ENCODE peak calls at places on chromosomes 12 and 14, in six cellular contexts. N, G, R, F, X and A are unnamed samples.

GRCh38 chr12:105289114-105289904 is 41.2 kb upstream of the C12orf75 start:
- DNase-seq in N (no peak), G (no peak), R (no peak), F (no peak), X (no peak), A (peak; percentile 50)

GRCh38 chr12:53495903-53496751 is 3.1 kb downstream of the MAP3K12 start:
- DNase-seq in N (no peak), G (no peak), R (no peak), F (peak; percentile 88), X (no peak), A (peak; percentile 90)

GRCh38 chr14:103334644-103335603 is 887 bp downstream of the EIF5 start:
- DNase-seq in N (peak; percentile 41), G (peak; percentile 29), R (peak; percentile 72), F (peak; percentile 37), X (peak; percentile 63), A (peak; percentile 24)

GRCh38 chr12:59040651-59041050 is 120.3 kb upstream of the LRIG3 start:
- DNase-seq in N (no peak), G (no peak), R (no peak), F (peak; percentile 33), X (no peak), A (no peak)

GRCh38 chr14:74349757-74350156 is 1.5 kb downstream of the VRTN start:
- DNase-seq in N (no peak), G (no peak), R (no peak), F (no peak), X (no peak), A (no peak)

GRCh38 chr12:12555656-12556055 is 7.0 kb downstream of the DUSP16 start:
- DNase-seq in N (no peak), G (no peak), R (no peak), F (no peak), X (no peak), A (no peak)

GRCh38 chr12:112112423-112113132 is 4.0 kb upstream of the NAA25 start:
- DNase-seq in N (no peak), G (no peak), R (no peak), F (peak; percentile 86), X (no peak), A (no peak)

GRCh38 chr14:57692671-57693070 is 173.2 kb downstream of the SLC35F4 start:
- DNase-seq in N (peak; percentile 26), G (no peak), R (no peak), F (peak; percentile 65), X (no peak), A (peak; percentile 29)

GRCh38 chr14:100030441-100031153 is 34.6 kb upstream of the EVL start:
- DNase-seq in N (no peak), G (no peak), R (no peak), F (peak; percentile 37), X (no peak), A (peak; percentile 56)

GRCh38 chr14:94676495-94677238 is 64.5 kb downstream of the SERPINA3 start:
- DNase-seq in N (no peak), G (no peak), R (no peak), F (no peak), X (no peak), A (no peak)

GRCh38 chr14:102922490-102923200 is at the start of gene AMN:
- DNase-seq in N (no peak), G (no peak), R (no peak), F (peak; percentile 27), X (no peak), A (no peak)

GRCh38 chr12:15982471-15982870 is 71.3 kb downstream of the DERA start:
- DNase-seq in N (peak; percentile 13), G (no peak), R (no peak), F (peak; percentile 18), X (no peak), A (peak; percentile 40)

GRCh38 chr12:57803317-57803893 is 15.1 kb downstream of the AVIL start:
- DNase-seq in N (peak; percentile 71), G (peak; percentile 40), R (peak; percentile 4), F (peak; percentile 53), X (no peak), A (peak; percentile 43)

GRCh38 chr12:24584032-24584675 is 364.7 kb downstream of the BCAT1 start:
- DNase-seq in N (no peak), G (no peak), R (no peak), F (no peak), X (no peak), A (no peak)

GRCh38 chr12:72209096-72209495 is 63.1 kb upstream of the TRHDE start:
- DNase-seq in N (no peak), G (no peak), R (no peak), F (no peak), X (no peak), A (no peak)

GRCh38 chr14:105065280-105066228 is at the start of gene GPR132:
- DNase-seq in N (no peak), G (no peak), R (peak; percentile 79), F (no peak), X (peak; percentile 68), A (no peak)

GRCh38 chr14:92493492-92493891 is 20.1 kb upstream of the RIN3 start:
- DNase-seq in N (no peak), G (no peak), R (no peak), F (no peak), X (no peak), A (no peak)

GRCh38 chr12:124109760-124110159 is 136.7 kb downstream of the ZNF664 start:
- DNase-seq in N (peak; percentile 52), G (no peak), R (no peak), F (peak; percentile 76), X (no peak), A (no peak)